ENCODE peak calls at places on chromosomes 1 and 21, in four cellular contexts. One of them, this sample, is unnamed.
A peak's percentile ranks its signal among the peaks of the same experiment; 100 is the strongest.

GRCh38 chr1:233359431-233359830 is 31.9 kb downstream of the MAP3K21 start:
- DNase-seq in K562: no peak
- DNase-seq in HepG2: peak; percentile 34
- DNase-seq in GM12878: no peak
- DNase-seq in this sample: no peak

GRCh38 chr21:8993943-8994639 is 1527.3 kb upstream of the TPTE start:
- DNase-seq in GM12878: no peak
- DNase-seq in HepG2: peak; percentile 90
- DNase-seq in K562: peak; percentile 23
- DNase-seq in this sample: no peak

GRCh38 chr1:6162773-6163172 is 17.3 kb downstream of the CHD5 start:
- DNase-seq in HepG2: no peak
- DNase-seq in K562: peak; percentile 55
- DNase-seq in GM12878: no peak
- DNase-seq in this sample: peak; percentile 67

GRCh38 chr1:116290920-116291465 is 82.1 kb upstream of the ATP1A1 start:
- DNase-seq in GM12878: no peak
- DNase-seq in HepG2: no peak
- DNase-seq in K562: no peak
- DNase-seq in this sample: no peak

GRCh38 chr1:52727114-52727586 is 897 bp downstream of the ZYG11B start:
- DNase-seq in GM12878: no peak
- DNase-seq in K562: peak; percentile 48
- DNase-seq in HepG2: no peak
- DNase-seq in this sample: no peak

GRCh38 chr1:90616395-90616794 is 100.7 kb downstream of the BARHL2 start:
- DNase-seq in GM12878: no peak
- DNase-seq in K562: peak; percentile 34
- DNase-seq in HepG2: peak; percentile 14
- DNase-seq in this sample: peak; percentile 66

GRCh38 chr1:156050376-156050775 is 3.2 kb downstream of the UBQLN4 start:
- DNase-seq in K562: no peak
- DNase-seq in HepG2: no peak
- DNase-seq in GM12878: no peak
- DNase-seq in this sample: no peak

GRCh38 chr21:41993744-41994143 is 16.4 kb downstream of the ZBTB21 start:
- DNase-seq in HepG2: no peak
- DNase-seq in GM12878: no peak
- DNase-seq in K562: no peak
- DNase-seq in this sample: no peak

GRCh38 chr1:43706598-43707190 is 642 bp upstream of the ST3GAL3 start:
- DNase-seq in HepG2: peak; percentile 20
- DNase-seq in GM12878: no peak
- DNase-seq in K562: peak; percentile 30
- DNase-seq in this sample: peak; percentile 64

GRCh38 chr1:181014431-181015257 is 8.0 kb downstream of the STX6 start:
- DNase-seq in GM12878: no peak
- DNase-seq in HepG2: no peak
- DNase-seq in K562: no peak
- DNase-seq in this sample: no peak

GRCh38 chr1:66271904-66272254 is 262.1 kb upstream of the SGIP1 start:
- DNase-seq in GM12878: no peak
- DNase-seq in HepG2: no peak
- DNase-seq in K562: no peak
- DNase-seq in this sample: no peak

GRCh38 chr1:151703813-151704212 is 12.8 kb downstream of the CELF3 start:
- DNase-seq in GM12878: no peak
- DNase-seq in HepG2: no peak
- DNase-seq in K562: no peak
- DNase-seq in this sample: no peak

GRCh38 chr1:151715726-151716404 is 738 bp downstream of the CELF3 start:
- DNase-seq in GM12878: no peak
- DNase-seq in HepG2: peak; percentile 55
- DNase-seq in K562: peak; percentile 56
- DNase-seq in this sample: peak; percentile 67

GRCh38 chr21:16134134-16134533 is 404.4 kb downstream of the USP25 start:
- DNase-seq in GM12878: no peak
- DNase-seq in K562: no peak
- DNase-seq in HepG2: no peak
- DNase-seq in this sample: no peak

GRCh38 chr1:94679336-94680007 is 137.9 kb upstream of the F3 start:
- DNase-seq in GM12878: no peak
- DNase-seq in HepG2: no peak
- DNase-seq in K562: no peak
- DNase-seq in this sample: no peak

GRCh38 chr1:169047074-169047473 is 59.4 kb upstream of the ATP1B1 start:
- DNase-seq in K562: no peak
- DNase-seq in HepG2: no peak
- DNase-seq in GM12878: no peak
- DNase-seq in this sample: no peak

GRCh38 chr1:23521588-23521987 is 9.4 kb downstream of the E2F2 start:
- DNase-seq in K562: peak; percentile 68
- DNase-seq in HepG2: no peak
- DNase-seq in GM12878: no peak
- DNase-seq in this sample: peak; percentile 32

GRCh38 chr1:23400324-23401110 is 24.0 kb downstream of the TCEA3 start:
- DNase-seq in GM12878: no peak
- DNase-seq in HepG2: no peak
- DNase-seq in K562: no peak
- DNase-seq in this sample: no peak

GRCh38 chr1:88549536-88549935 is 134.5 kb upstream of the PKN2 start:
- DNase-seq in GM12878: no peak
- DNase-seq in HepG2: no peak
- DNase-seq in K562: no peak
- DNase-seq in this sample: no peak

GRCh38 chr1:43463461-43463860 is 9.7 kb upstream of the HYI start:
- DNase-seq in HepG2: no peak
- DNase-seq in K562: no peak
- DNase-seq in GM12878: no peak
- DNase-seq in this sample: no peak

GRCh38 chr1:66357478-66358197 is 176.3 kb upstream of the SGIP1 start:
- DNase-seq in HepG2: no peak
- DNase-seq in GM12878: no peak
- DNase-seq in K562: no peak
- DNase-seq in this sample: no peak

GRCh38 chr1:29283804-29284195 is 47.5 kb downstream of the PTPRU start:
- DNase-seq in K562: no peak
- DNase-seq in GM12878: no peak
- DNase-seq in HepG2: no peak
- DNase-seq in this sample: peak; percentile 28

GRCh38 chr1:64864018-64864945 is 102.1 kb downstream of the JAK1 start:
- DNase-seq in HepG2: no peak
- DNase-seq in K562: peak; percentile 64
- DNase-seq in GM12878: peak; percentile 92
- DNase-seq in this sample: no peak

GRCh38 chr1:194870860-194871259 is 1684.4 kb upstream of the B3GALT2 start:
- DNase-seq in HepG2: no peak
- DNase-seq in GM12878: no peak
- DNase-seq in K562: no peak
- DNase-seq in this sample: no peak

GRCh38 chr1:158087320-158087927 is 93.3 kb upstream of the CD1D start:
- DNase-seq in GM12878: no peak
- DNase-seq in HepG2: peak; percentile 80
- DNase-seq in K562: peak; percentile 89
- DNase-seq in this sample: peak; percentile 87

GRCh38 chr1:153441238-153441755 is 19.2 kb downstream of the S100A7 start:
- DNase-seq in HepG2: no peak
- DNase-seq in GM12878: no peak
- DNase-seq in K562: no peak
- DNase-seq in this sample: no peak

GRCh38 chr1:165564561-165564960 is 20.8 kb downstream of the LRRC52 start:
- DNase-seq in HepG2: no peak
- DNase-seq in GM12878: no peak
- DNase-seq in K562: no peak
- DNase-seq in this sample: no peak

GRCh38 chr1:3772027-3772714 is 378 bp upstream of the SMIM1 start:
- DNase-seq in GM12878: no peak
- DNase-seq in HepG2: peak; percentile 83
- DNase-seq in K562: peak; percentile 98
- DNase-seq in this sample: peak; percentile 98

GRCh38 chr1:169999357-169999756 is 75.1 kb downstream of the KIFAP3 start:
- DNase-seq in K562: no peak
- DNase-seq in GM12878: no peak
- DNase-seq in HepG2: no peak
- DNase-seq in this sample: no peak

GRCh38 chr1:37020653-37021277 is 13.6 kb downstream of the GRIK3 start:
- DNase-seq in HepG2: peak; percentile 5
- DNase-seq in GM12878: no peak
- DNase-seq in K562: peak; percentile 82
- DNase-seq in this sample: peak; percentile 85

GRCh38 chr1:151024540-151025146 is 11.7 kb upstream of the BNIPL start:
- DNase-seq in HepG2: peak; percentile 58
- DNase-seq in GM12878: no peak
- DNase-seq in K562: peak; percentile 64
- DNase-seq in this sample: peak; percentile 92

GRCh38 chr1:211323156-211324063 is 3.2 kb upstream of the TRAF5 start:
- DNase-seq in K562: peak; percentile 50
- DNase-seq in GM12878: no peak
- DNase-seq in HepG2: peak; percentile 37
- DNase-seq in this sample: peak; percentile 62
- TF ChIP-seq ETV6 in K562: no peak
- TF ChIP-seq ETV6 in GM12878: no peak
- TF ChIP-seq ETV6 in HepG2: no peak
- TF ChIP-seq ETV6 in this sample: no peak

GRCh38 chr1:57591854-57592253 is 168.0 kb upstream of the DAB1 start:
- DNase-seq in GM12878: no peak
- DNase-seq in HepG2: no peak
- DNase-seq in K562: no peak
- DNase-seq in this sample: no peak

GRCh38 chr1:57599233-57599994 is 175.6 kb upstream of the DAB1 start:
- DNase-seq in GM12878: no peak
- DNase-seq in K562: no peak
- DNase-seq in HepG2: no peak
- DNase-seq in this sample: peak; percentile 16

GRCh38 chr1:57600424-57600823 is 176.6 kb upstream of the DAB1 start:
- DNase-seq in GM12878: no peak
- DNase-seq in K562: no peak
- DNase-seq in HepG2: no peak
- DNase-seq in this sample: peak; percentile 76

DNA sequence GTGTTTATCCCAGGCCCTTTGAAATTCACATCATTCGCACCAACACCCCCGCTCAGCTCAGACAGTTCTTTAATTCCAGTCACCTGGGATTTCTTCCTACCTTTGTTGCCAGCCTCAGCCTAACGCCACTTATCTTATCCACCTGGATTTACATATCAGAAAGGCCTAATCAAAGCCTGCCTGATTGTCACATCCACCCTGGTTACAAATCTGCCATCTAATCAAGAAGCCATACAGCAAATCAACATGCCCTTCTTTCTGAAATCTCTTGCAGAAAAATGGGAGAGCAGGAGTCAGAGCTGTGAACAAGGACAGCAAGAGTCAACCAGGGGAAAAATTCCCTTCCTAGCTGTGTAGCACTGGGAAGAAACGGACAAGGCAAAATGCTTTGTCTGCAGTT is 173.2 kb upstream of the DAB1 start:
- DNase-seq in GM12878: no peak
- DNase-seq in K562: no peak
- DNase-seq in HepG2: no peak
- DNase-seq in this sample: no peak
- TF ChIP-seq ETV6 in GM12878: no peak
- TF ChIP-seq ETV6 in K562: no peak
- TF ChIP-seq ETV6 in HepG2: no peak
- TF ChIP-seq ETV6 in this sample: no peak

DNA sequence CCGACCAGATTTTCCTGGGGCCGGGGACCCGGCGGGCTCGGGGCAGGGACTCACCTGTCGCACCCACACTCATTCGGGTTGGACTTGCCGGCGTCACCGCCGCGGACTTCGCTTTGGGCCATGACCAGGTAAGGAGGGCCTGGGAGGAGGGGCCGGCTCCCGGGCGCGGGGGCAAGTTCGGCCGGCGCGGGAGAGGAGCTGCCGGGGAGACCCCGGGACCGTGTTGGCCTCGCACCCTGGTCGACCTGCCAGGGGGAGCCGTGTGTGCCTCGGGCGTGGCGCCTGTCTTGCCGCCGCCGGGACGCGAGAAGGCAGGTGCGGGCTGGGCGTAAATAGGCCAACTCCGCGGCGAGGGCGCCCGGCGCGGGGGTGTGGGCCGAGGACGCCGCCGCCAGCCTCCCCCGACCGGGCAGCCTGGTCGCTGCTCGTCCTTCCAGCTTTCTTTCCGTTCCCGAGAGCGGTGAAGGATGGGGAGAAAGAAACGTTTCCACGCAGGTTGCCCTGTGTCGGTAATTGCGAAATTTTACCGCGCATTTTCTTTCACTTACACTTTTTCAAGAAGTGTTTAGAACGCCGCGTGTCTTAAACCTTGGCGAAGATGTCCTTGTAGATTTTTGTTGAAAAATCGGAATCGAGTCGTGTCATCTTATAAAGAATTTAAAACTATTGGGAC is 560 bp downstream of the USP1 start:
- DNase-seq in K562: no peak
- DNase-seq in GM12878: no peak
- DNase-seq in HepG2: no peak
- DNase-seq in this sample: no peak
- TF ChIP-seq ETV6 in K562: no peak
- TF ChIP-seq ETV6 in GM12878: no peak
- TF ChIP-seq ETV6 in HepG2: no peak
- TF ChIP-seq ETV6 in this sample: no peak

GRCh38 chr1:147613506-147613905 is 56.8 kb downstream of the ACP6 start:
- DNase-seq in K562: no peak
- DNase-seq in GM12878: no peak
- DNase-seq in HepG2: no peak
- DNase-seq in this sample: no peak
- TF ChIP-seq ETV6 in K562: no peak
- TF ChIP-seq ETV6 in GM12878: no peak
- TF ChIP-seq ETV6 in HepG2: no peak
- TF ChIP-seq ETV6 in this sample: no peak

GRCh38 chr1:209168204-209168603 is 415.3 kb upstream of the CAMK1G start:
- DNase-seq in GM12878: no peak
- DNase-seq in HepG2: no peak
- DNase-seq in K562: no peak
- DNase-seq in this sample: no peak
- TF ChIP-seq ETV6 in GM12878: no peak
- TF ChIP-seq ETV6 in HepG2: no peak
- TF ChIP-seq ETV6 in K562: no peak
- TF ChIP-seq ETV6 in this sample: no peak

DNA sequence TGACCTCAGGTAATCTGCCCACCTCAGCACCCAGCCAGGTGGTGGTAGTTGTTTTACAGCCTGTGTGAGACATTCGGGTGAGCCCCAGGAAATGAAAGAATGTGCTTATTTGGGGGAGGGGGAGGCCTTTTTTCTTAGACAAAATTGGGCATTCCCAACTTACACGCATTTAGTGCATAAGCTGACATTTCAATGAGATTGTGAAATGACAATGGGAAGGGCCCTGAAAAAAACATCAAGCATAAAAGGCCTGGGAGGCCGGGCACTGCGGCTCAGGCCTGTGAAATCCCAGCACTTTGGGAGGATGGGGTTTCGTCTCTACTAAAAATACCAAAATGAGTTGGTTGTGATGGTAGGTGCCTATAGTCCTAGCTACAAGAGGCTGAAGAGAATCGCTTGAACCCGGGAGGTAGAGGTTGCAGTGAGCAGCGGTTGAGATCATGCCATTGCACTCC is 5.0 kb downstream of the GAS5 start:
- DNase-seq in GM12878: no peak
- DNase-seq in HepG2: no peak
- DNase-seq in K562: no peak
- DNase-seq in this sample: no peak
- TF ChIP-seq ETV6 in GM12878: no peak
- TF ChIP-seq ETV6 in HepG2: no peak
- TF ChIP-seq ETV6 in K562: no peak
- TF ChIP-seq ETV6 in this sample: no peak

This sample was measured in WTC11.